ENCODE peak calls at places on chromosomes 16 and 17, in nine cellular contexts. One of them, this sample, is unnamed. For H3K4me1, the result is how much of the 10 kb centered on the place peaks cover.

GRCh38 chr17:69596141-69596540 is 181.6 kb downstream of the MAP2K6 start:
- DNase-seq in HCT116: no peak
- DNase-seq in tibial artery: no peak
- DNase-seq in A549: no peak
- DNase-seq in sigmoid colon: no peak
- DNase-seq in Karpas-422: no peak
- DNase-seq in ovary: no peak
- DNase-seq in cardiac muscle cell: no peak
- DNase-seq in effector memory CD4-positive, alpha-beta T cell: no peak
- DNase-seq in this sample: no peak

GRCh38 chr16:4936181-4936990 is 562 bp downstream of the PPL start:
- DNase-seq in HCT116: no peak
- DNase-seq in tibial artery: peak
- DNase-seq in A549: no peak
- DNase-seq in sigmoid colon: peak
- DNase-seq in Karpas-422: no peak
- DNase-seq in ovary: peak
- DNase-seq in cardiac muscle cell: no peak
- DNase-seq in effector memory CD4-positive, alpha-beta T cell: no peak
- DNase-seq in this sample: peak

GRCh38 chr16:77298638-77299360 is 99.6 kb downstream of the SYCE1L start:
- DNase-seq in HCT116: no peak
- DNase-seq in tibial artery: no peak
- DNase-seq in A549: peak
- DNase-seq in sigmoid colon: no peak
- DNase-seq in Karpas-422: no peak
- DNase-seq in ovary: no peak
- DNase-seq in cardiac muscle cell: peak
- DNase-seq in effector memory CD4-positive, alpha-beta T cell: no peak
- DNase-seq in this sample: no peak

GRCh38 chr17:7132511-7133094 is 18.0 kb upstream of the ASGR2 start:
- DNase-seq in HCT116: no peak
- DNase-seq in tibial artery: no peak
- DNase-seq in A549: no peak
- DNase-seq in sigmoid colon: no peak
- DNase-seq in Karpas-422: no peak
- DNase-seq in ovary: no peak
- DNase-seq in cardiac muscle cell: peak
- DNase-seq in effector memory CD4-positive, alpha-beta T cell: peak
- DNase-seq in this sample: no peak

GRCh38 chr16:23949630-23950290 is 114.0 kb downstream of the PRKCB start:
- DNase-seq in HCT116: no peak
- DNase-seq in tibial artery: no peak
- DNase-seq in A549: no peak
- DNase-seq in sigmoid colon: no peak
- DNase-seq in Karpas-422: no peak
- DNase-seq in ovary: no peak
- DNase-seq in cardiac muscle cell: no peak
- DNase-seq in effector memory CD4-positive, alpha-beta T cell: peak
- DNase-seq in this sample: peak

GRCh38 chr17:64130559-64131001 is 636 bp upstream of the ERN1 start:
- DNase-seq in HCT116: no peak
- DNase-seq in tibial artery: peak
- DNase-seq in A549: no peak
- DNase-seq in sigmoid colon: peak
- DNase-seq in Karpas-422: no peak
- DNase-seq in ovary: peak
- DNase-seq in cardiac muscle cell: peak
- DNase-seq in effector memory CD4-positive, alpha-beta T cell: peak
- DNase-seq in this sample: peak

GRCh38 chr16:12208341-12209035 is 232.0 kb downstream of the SNX29 start:
- DNase-seq in HCT116: no peak
- DNase-seq in tibial artery: no peak
- DNase-seq in A549: no peak
- DNase-seq in sigmoid colon: no peak
- DNase-seq in Karpas-422: no peak
- DNase-seq in ovary: no peak
- DNase-seq in cardiac muscle cell: no peak
- DNase-seq in effector memory CD4-positive, alpha-beta T cell: no peak
- DNase-seq in this sample: no peak

GRCh38 chr16:66521951-66522771 is 27.8 kb downstream of the TK2 start:
- DNase-seq in HCT116: peak
- DNase-seq in tibial artery: no peak
- DNase-seq in A549: no peak
- DNase-seq in sigmoid colon: no peak
- DNase-seq in Karpas-422: no peak
- DNase-seq in ovary: no peak
- DNase-seq in cardiac muscle cell: peak
- DNase-seq in effector memory CD4-positive, alpha-beta T cell: peak
- DNase-seq in this sample: peak

GRCh38 chr17:61543786-61544415 is 47.1 kb downstream of the NACA2 start:
- DNase-seq in HCT116: no peak
- DNase-seq in tibial artery: no peak
- DNase-seq in A549: no peak
- DNase-seq in sigmoid colon: no peak
- DNase-seq in Karpas-422: no peak
- DNase-seq in ovary: no peak
- DNase-seq in cardiac muscle cell: no peak
- DNase-seq in effector memory CD4-positive, alpha-beta T cell: no peak
- DNase-seq in this sample: no peak

GRCh38 chr17:76467366-76467765 is at the start of gene AANAT:
- DNase-seq in HCT116: no peak
- DNase-seq in tibial artery: no peak
- DNase-seq in A549: no peak
- DNase-seq in sigmoid colon: no peak
- DNase-seq in Karpas-422: peak
- DNase-seq in ovary: no peak
- DNase-seq in cardiac muscle cell: no peak
- DNase-seq in effector memory CD4-positive, alpha-beta T cell: no peak
- DNase-seq in this sample: no peak

GRCh38 chr17:29495011-29495410 is 71.8 kb downstream of the ABHD15 start:
- DNase-seq in HCT116: no peak
- DNase-seq in tibial artery: no peak
- DNase-seq in A549: no peak
- DNase-seq in sigmoid colon: no peak
- DNase-seq in Karpas-422: no peak
- DNase-seq in ovary: no peak
- DNase-seq in cardiac muscle cell: peak
- DNase-seq in effector memory CD4-positive, alpha-beta T cell: no peak
- DNase-seq in this sample: no peak

GRCh38 chr17:59840908-59841666 is 51.7 kb downstream of the TUBD1 start:
- DNase-seq in HCT116: no peak
- DNase-seq in tibial artery: no peak
- DNase-seq in A549: no peak
- DNase-seq in sigmoid colon: no peak
- DNase-seq in Karpas-422: no peak
- DNase-seq in ovary: no peak
- DNase-seq in cardiac muscle cell: peak
- DNase-seq in effector memory CD4-positive, alpha-beta T cell: no peak
- DNase-seq in this sample: no peak

GRCh38 chr16:11639925-11640899 is 28.0 kb upstream of the SNN start:
- DNase-seq in HCT116: peak
- DNase-seq in tibial artery: peak
- DNase-seq in A549: peak
- DNase-seq in sigmoid colon: peak
- DNase-seq in Karpas-422: no peak
- DNase-seq in ovary: peak
- DNase-seq in cardiac muscle cell: peak
- DNase-seq in effector memory CD4-positive, alpha-beta T cell: no peak
- DNase-seq in this sample: peak

GRCh38 chr17:57557793-57558681 is 187.1 kb downstream of the CCDC182 start:
- DNase-seq in HCT116: no peak
- DNase-seq in tibial artery: no peak
- DNase-seq in A549: no peak
- DNase-seq in sigmoid colon: no peak
- DNase-seq in Karpas-422: no peak
- DNase-seq in ovary: no peak
- DNase-seq in cardiac muscle cell: peak
- DNase-seq in effector memory CD4-positive, alpha-beta T cell: no peak
- DNase-seq in this sample: no peak
- H3K4me3 ChIP-seq in HCT116: no peak
- H3K4me3 ChIP-seq in tibial artery: peak
- H3K4me3 ChIP-seq in A549: no peak
- H3K4me3 ChIP-seq in sigmoid colon: no peak
- H3K4me3 ChIP-seq in Karpas-422: no peak
- H3K4me3 ChIP-seq in ovary: no peak
- H3K4me3 ChIP-seq in cardiac muscle cell: no peak
- H3K4me3 ChIP-seq in effector memory CD4-positive, alpha-beta T cell: no peak
- H3K4me3 ChIP-seq in this sample: no peak

GRCh38 chr16:56989988-56990387 is 631 bp downstream of the NLRC5 start:
- DNase-seq in HCT116: no peak
- DNase-seq in tibial artery: no peak
- DNase-seq in A549: no peak
- DNase-seq in sigmoid colon: no peak
- DNase-seq in Karpas-422: no peak
- DNase-seq in ovary: no peak
- DNase-seq in cardiac muscle cell: no peak
- DNase-seq in effector memory CD4-positive, alpha-beta T cell: no peak
- DNase-seq in this sample: no peak

GRCh38 chr16:56987692-56988091 is 1.7 kb upstream of the NLRC5 start:
- DNase-seq in HCT116: no peak
- DNase-seq in tibial artery: peak
- DNase-seq in A549: no peak
- DNase-seq in sigmoid colon: no peak
- DNase-seq in Karpas-422: no peak
- DNase-seq in ovary: no peak
- DNase-seq in cardiac muscle cell: no peak
- DNase-seq in effector memory CD4-positive, alpha-beta T cell: no peak
- DNase-seq in this sample: no peak

GRCh38 chr16:56986361-56986760 is 3.0 kb upstream of the NLRC5 start:
- DNase-seq in HCT116: no peak
- DNase-seq in tibial artery: no peak
- DNase-seq in A549: no peak
- DNase-seq in sigmoid colon: no peak
- DNase-seq in Karpas-422: peak
- DNase-seq in ovary: no peak
- DNase-seq in cardiac muscle cell: no peak
- DNase-seq in effector memory CD4-positive, alpha-beta T cell: no peak
- DNase-seq in this sample: no peak

GRCh38 chr16:56988948-56989945 is at the start of gene NLRC5:
- DNase-seq in HCT116: peak
- DNase-seq in tibial artery: peak
- DNase-seq in A549: peak
- DNase-seq in sigmoid colon: peak
- DNase-seq in Karpas-422: peak
- DNase-seq in ovary: peak
- DNase-seq in cardiac muscle cell: peak
- DNase-seq in effector memory CD4-positive, alpha-beta T cell: peak
- DNase-seq in this sample: peak

DNA sequence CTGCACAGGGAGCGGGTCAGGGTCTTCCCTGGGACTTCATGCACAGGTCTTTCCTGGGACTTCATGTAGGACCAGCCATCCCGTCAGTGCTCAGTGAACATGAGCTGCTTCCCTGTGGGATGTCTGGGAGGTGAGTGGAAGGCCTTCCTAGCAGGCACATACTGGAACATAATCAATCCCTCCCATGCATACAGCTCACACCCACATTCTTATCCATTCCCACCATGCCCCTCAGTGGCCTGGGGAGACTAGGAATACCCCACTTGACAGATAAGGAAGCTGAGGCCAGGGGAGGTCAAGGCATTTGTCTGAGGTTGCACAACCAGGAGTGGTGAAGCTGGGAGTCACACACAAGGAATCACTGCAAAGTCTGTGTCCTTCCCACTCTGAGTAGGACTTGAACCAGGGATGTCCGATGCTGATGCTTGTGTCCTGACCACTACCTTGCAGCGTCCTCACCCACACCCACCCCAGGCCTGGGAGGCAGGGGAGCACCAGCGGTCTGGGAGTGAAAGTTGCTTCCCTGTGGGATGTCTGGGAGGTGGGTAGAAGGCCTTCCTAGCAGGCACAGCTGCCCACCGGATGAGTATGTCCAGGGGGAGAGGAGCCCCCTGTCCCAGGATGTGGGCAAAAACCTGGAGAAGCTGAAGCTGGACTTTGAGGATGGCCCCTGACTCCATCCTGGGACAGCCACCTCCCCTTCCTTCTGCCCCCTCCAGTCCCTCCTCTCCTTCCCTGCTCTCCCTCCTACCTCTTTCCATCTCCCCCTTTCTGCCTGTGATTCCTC is 1.0 kb upstream of the NLRC5 start:
- DNase-seq in HCT116: no peak
- DNase-seq in tibial artery: no peak
- DNase-seq in A549: no peak
- DNase-seq in sigmoid colon: no peak
- DNase-seq in Karpas-422: no peak
- DNase-seq in ovary: no peak
- DNase-seq in cardiac muscle cell: peak
- DNase-seq in effector memory CD4-positive, alpha-beta T cell: no peak
- DNase-seq in this sample: no peak
- H3K4me1 ChIP-seq in HCT116: under half
- H3K4me1 ChIP-seq in tibial artery: under half
- H3K4me1 ChIP-seq in A549: under half
- H3K4me1 ChIP-seq in sigmoid colon: half or more
- H3K4me1 ChIP-seq in Karpas-422: half or more
- H3K4me1 ChIP-seq in ovary: under half
- H3K4me1 ChIP-seq in cardiac muscle cell: under half
- H3K4me1 ChIP-seq in effector memory CD4-positive, alpha-beta T cell: under half
- H3K4me1 ChIP-seq in this sample: under half

DNA sequence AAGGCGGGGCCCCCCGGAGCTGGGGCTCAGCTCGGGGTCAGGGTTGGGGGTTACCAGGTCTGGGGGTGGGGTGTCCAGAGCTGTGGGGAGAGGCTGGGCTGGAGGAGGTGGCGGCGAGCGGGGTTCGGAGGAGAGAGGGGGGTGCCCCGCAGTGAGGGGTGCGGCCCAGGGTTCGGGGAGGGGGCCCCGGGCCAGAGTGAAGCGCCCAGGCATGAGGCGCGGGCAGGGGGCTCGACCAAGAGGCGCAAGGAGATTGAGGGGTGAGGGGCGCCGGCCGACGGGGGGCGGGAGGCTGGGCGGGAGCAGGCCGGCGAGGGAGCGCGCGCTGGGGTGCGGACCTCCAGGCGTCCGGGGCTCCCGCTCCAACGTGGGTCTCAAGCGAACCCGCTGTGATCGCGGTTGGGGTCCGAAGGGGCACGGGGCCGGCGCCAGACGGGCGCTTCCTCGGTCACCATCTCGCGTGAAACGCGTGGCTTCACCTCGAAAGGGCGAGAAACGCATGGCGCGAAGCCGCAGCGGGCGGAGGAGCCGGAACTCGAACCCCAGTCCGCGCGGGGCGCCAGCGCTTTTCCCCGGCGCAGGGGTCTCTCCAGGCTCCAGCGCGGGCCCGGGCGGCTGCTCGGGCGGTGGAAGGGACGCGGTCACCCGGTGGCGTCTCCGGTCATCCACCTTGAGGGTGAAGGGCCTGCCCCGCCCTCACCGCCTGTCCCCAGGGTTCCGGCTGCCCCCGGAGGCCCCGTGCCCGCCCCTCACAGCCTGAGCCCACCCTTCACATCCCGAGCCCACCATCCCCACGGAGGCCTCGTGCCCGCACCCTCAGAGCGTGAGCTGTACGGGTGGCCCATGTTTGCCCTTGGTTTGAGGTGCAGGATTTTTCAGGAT is 856 bp downstream of the CPNE7 start:
- DNase-seq in HCT116: no peak
- DNase-seq in tibial artery: no peak
- DNase-seq in A549: no peak
- DNase-seq in sigmoid colon: no peak
- DNase-seq in Karpas-422: no peak
- DNase-seq in ovary: no peak
- DNase-seq in cardiac muscle cell: no peak
- DNase-seq in effector memory CD4-positive, alpha-beta T cell: no peak
- DNase-seq in this sample: no peak
- H3K4me3 ChIP-seq in HCT116: peak
- H3K4me3 ChIP-seq in tibial artery: no peak
- H3K4me3 ChIP-seq in A549: peak
- H3K4me3 ChIP-seq in sigmoid colon: no peak
- H3K4me3 ChIP-seq in Karpas-422: no peak
- H3K4me3 ChIP-seq in ovary: no peak
- H3K4me3 ChIP-seq in cardiac muscle cell: peak
- H3K4me3 ChIP-seq in effector memory CD4-positive, alpha-beta T cell: peak
- H3K4me3 ChIP-seq in this sample: no peak

GRCh38 chr16:75053791-75054555 is 55.1 kb downstream of the ZNRF1 start:
- DNase-seq in HCT116: peak
- DNase-seq in tibial artery: no peak
- DNase-seq in A549: no peak
- DNase-seq in sigmoid colon: peak
- DNase-seq in Karpas-422: peak
- DNase-seq in ovary: no peak
- DNase-seq in cardiac muscle cell: no peak
- DNase-seq in effector memory CD4-positive, alpha-beta T cell: no peak
- DNase-seq in this sample: peak
- H3K4me1 ChIP-seq in HCT116: under half
- H3K4me1 ChIP-seq in tibial artery: under half
- H3K4me1 ChIP-seq in A549: under half
- H3K4me1 ChIP-seq in sigmoid colon: under half
- H3K4me1 ChIP-seq in Karpas-422: under half
- H3K4me1 ChIP-seq in ovary: under half
- H3K4me1 ChIP-seq in cardiac muscle cell: under half
- H3K4me1 ChIP-seq in effector memory CD4-positive, alpha-beta T cell: under half
- H3K4me1 ChIP-seq in this sample: under half